ENCODE peak calls at places on chromosomes 1 and 21, in four cellular contexts. C, D, M and G are unnamed samples.

GRCh38 chr1:246383217-246383616 is 123.9 kb downstream of the SMYD3 start:
- DNase-seq in C (no peak), D (no peak), M (no peak), G (no peak)

GRCh38 chr1:8687539-8687938 is 129.9 kb downstream of the RERE start:
- DNase-seq in C (no peak), D (no peak), M (no peak), G (no peak)

GRCh38 chr1:247588060-247588459 is at the start of gene OR2G2:
- DNase-seq in C (no peak), D (no peak), M (no peak), G (no peak)

GRCh38 chr1:186985889-186986491 is 157.2 kb downstream of the PLA2G4A start:
- DNase-seq in C (no peak), D (peak; percentile 16), M (peak; percentile 53), G (no peak)

GRCh38 chr1:174990382-174990999 is 9.3 kb upstream of the CACYBP start:
- DNase-seq in C (no peak), D (peak; percentile 32), M (no peak), G (no peak)

GRCh38 chr1:82646336-82646735 is 845.6 kb downstream of the ADGRL2 start:
- DNase-seq in C (no peak), D (no peak), M (no peak), G (peak; percentile 37)

GRCh38 chr1:31954607-31955283 is 16.6 kb upstream of the PTP4A2 start:
- DNase-seq in C (peak; percentile 89), D (peak; percentile 69), M (peak; percentile 95), G (no peak)

GRCh38 chr21:35943752-35944151 is 116.6 kb downstream of the SETD4 start:
- DNase-seq in C (no peak), D (no peak), M (no peak), G (no peak)

GRCh38 chr1:200894712-200895447 is at the start of gene INAVA:
- DNase-seq in C (peak; percentile 63), D (peak; percentile 78), M (no peak), G (peak; percentile 62)

GRCh38 chr1:239428311-239428710 is 41.9 kb downstream of the CHRM3 start:
- DNase-seq in C (no peak), D (no peak), M (peak; percentile 30), G (no peak)

GRCh38 chr1:184214128-184214527 is 162.6 kb downstream of the TSEN15 start:
- DNase-seq in C (peak; percentile 67), D (no peak), M (no peak), G (no peak)

GRCh38 chr1:197285526-197286217 is 17.6 kb downstream of the CRB1 start:
- DNase-seq in C (no peak), D (no peak), M (no peak), G (no peak)

GRCh38 chr1:9809122-9809521 is 14.6 kb downstream of the CLSTN1 start:
- DNase-seq in C (no peak), D (no peak), M (peak; percentile 23), G (peak; percentile 77)

GRCh38 chr1:93255222-93256079 is 74.9 kb downstream of the CCDC18 start:
- DNase-seq in C (no peak), D (no peak), M (peak; percentile 86), G (no peak)

GRCh38 chr1:100578201-100578600 is 40.3 kb downstream of the GPR88 start:
- DNase-seq in C (no peak), D (no peak), M (peak; percentile 73), G (no peak)

GRCh38 chr1:170664828-170665617 is 1.1 kb downstream of the PRRX1 start:
- DNase-seq in C (no peak), D (no peak), M (peak; percentile 56), G (peak; percentile 31)

GRCh38 chr1:27603320-27603961 is 503 bp downstream of the AHDC1 start:
- DNase-seq in C (peak; percentile 65), D (peak; percentile 26), M (no peak), G (peak; percentile 31)

DNA sequence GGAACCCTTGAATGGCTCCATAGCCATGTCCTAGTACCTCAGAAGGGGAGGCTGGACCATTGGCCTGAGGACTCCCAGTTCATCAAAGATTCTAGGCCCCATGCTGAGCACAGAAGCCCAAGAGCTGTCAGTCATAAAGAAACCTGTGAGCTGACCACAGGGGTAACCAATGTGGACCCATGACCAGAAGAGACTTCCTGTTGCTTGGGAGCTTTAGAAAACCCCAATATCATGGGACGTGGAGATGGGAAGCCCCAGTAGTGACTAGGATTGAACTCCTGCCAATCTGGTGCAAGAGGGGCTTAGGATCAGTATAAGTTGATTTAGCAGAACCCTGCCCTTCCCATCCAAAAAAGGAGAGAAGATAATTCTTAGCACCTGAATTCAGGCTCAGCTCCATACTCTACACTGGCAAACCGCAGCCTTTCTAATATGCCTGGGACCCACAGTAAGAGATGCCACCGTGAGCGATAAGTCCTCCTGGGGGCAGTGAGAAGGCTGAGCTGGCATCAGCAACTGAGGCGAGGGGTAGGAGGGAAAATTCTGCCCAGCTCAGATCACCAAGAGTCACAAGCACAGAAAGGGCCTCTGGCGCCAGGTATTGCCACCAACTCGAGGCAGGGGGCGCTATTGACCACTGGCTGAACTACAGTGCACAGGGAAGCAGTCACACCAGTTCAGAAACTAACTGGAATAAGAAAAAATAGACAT is 108.9 kb downstream of the CAPN8 start:
- DNase-seq in C (peak; percentile 74), D (no peak), M (no peak), G (peak; percentile 60)
- TF ChIP-seq CTCF in C (peak; percentile 63), D (peak; percentile 35), M (peak; percentile 11), G (peak; percentile 78)

DNA sequence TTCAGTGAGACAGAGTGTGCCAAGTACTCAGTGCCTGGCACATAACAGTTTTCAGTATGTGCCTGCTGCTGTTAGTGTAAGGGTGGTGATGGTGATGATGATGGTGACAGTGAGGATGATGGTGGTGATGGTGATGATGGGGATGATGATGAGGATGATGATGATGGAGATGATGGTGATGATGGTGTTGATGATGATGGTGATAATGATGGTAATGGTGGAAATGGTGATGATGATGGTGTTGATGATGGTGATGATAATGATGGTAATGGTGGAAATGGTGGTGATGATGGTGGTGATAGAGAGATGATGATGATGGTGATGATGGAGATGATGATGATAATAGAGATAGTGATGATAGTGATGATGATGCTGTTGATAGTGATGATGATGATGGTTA is 62.0 kb downstream of the AJAP1 start:
- DNase-seq in C (no peak), D (no peak), M (no peak), G (no peak)
- H3K27me3 ChIP-seq in C (peaks cover 21% of the 10 kb centered on the region), D (peaks cover 7% of the 10 kb centered on the region), M (no peaks in the 10 kb centered on the region), G (no peaks in the 10 kb centered on the region)

GRCh38 chr1:24600551-24600950 is 42.6 kb upstream of the SRRM1 start:
- DNase-seq in C (no peak), D (no peak), M (no peak), G (no peak)
- H3K4me3 ChIP-seq in C (no peak overlapping the region), D (no peak overlapping the region), M (no peak overlapping the region), G (no peak overlapping the region)

DNA sequence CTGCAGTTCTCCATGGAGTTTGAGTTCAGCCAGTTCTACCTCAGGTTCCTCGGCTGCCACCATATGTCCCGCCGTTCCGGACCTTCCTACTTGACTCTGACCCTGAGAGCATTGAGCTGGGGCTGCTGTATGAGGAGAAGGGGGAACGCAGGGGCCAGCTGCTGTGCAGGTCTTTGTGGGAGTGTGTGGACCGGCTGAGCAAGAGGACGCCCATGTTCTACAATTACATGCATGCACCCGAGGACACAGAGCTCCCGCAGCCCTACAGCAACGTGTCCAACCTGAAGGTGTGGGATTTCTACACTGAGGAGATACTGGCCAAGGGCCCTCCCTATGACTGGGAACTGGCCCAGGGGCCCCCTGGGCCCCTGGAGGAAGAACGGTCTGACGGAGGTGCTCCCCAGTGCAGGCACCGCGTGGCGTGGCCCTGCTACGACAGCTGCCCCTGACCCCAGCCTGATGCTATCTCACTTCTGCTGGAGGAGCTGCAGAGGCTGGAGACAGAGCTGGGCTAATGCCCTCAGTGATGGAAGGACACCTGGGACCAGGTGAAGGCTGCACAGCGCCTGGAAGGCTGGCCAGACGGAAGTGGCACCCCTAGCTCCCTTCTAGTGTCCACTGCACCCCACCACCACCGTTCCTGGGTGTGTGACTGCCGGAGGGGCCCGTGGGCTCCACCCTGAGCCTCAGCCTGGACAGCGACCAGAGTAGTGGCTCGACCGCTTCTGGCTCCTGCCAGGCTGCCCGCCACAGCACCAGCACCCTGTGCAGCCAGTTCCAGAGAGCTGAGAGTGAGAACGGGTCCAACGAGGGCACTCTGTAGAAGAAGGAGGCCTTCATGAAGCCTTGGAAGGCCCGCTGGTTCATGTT is 20.8 kb upstream of the NPPB start:
- DNase-seq in C (no peak), D (no peak), M (no peak), G (no peak)
- TF ChIP-seq CTCF in C (no peak), D (no peak), M (no peak), G (no peak)

GRCh38 chr1:3380465-3380864 is 74.0 kb upstream of the ARHGEF16 start:
- DNase-seq in C (no peak), D (peak; percentile 42), M (no peak), G (no peak)

GRCh38 chr1:3384407-3384806 is 70.1 kb upstream of the ARHGEF16 start:
- DNase-seq in C (no peak), D (no peak), M (no peak), G (no peak)

GRCh38 chr1:3383679-3384078 is 70.8 kb upstream of the ARHGEF16 start:
- DNase-seq in C (no peak), D (no peak), M (no peak), G (no peak)

GRCh38 chr1:3379934-3380333 is 74.5 kb upstream of the ARHGEF16 start:
- DNase-seq in C (no peak), D (no peak), M (no peak), G (no peak)

GRCh38 chr1:3381901-3382300 is 72.6 kb upstream of the ARHGEF16 start:
- DNase-seq in C (no peak), D (no peak), M (no peak), G (no peak)
- H3K27me3 ChIP-seq in C (peaks cover 20% of the 10 kb centered on the region), D (peaks cover 9% of the 10 kb centered on the region), M (no peaks in the 10 kb centered on the region), G (no peaks in the 10 kb centered on the region)

DNA sequence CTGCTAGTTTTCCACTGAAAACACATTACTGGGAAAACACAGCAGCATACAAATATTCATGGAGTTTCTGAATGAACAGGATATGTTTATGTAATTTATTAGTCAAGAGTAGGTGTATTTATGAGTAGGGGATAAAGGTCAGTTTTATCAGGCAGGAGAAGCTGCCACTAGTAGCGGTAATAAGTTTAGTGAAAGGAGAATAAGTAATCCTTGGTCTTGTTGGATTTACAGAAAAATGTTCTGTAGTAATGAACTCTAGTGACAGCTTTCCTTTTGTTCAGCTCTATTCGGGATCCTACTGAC is 1.2 kb downstream of the MAST2 start:
- DNase-seq in C (no peak), D (no peak), M (no peak), G (no peak)
- H3K4me3 ChIP-seq in C (peak overlapping the region; percentile 56), D (no peak overlapping the region), M (peak overlapping the region; percentile 94), G (peak overlapping the region; percentile 82)

GRCh38 chr1:192474080-192474683 is 101.4 kb upstream of the RGS1 start:
- DNase-seq in C (no peak), D (no peak), M (no peak), G (no peak)
- TF ChIP-seq CTCF in C (peak; percentile 65), D (peak; percentile 64), M (peak; percentile 64), G (no peak)